ENCODE peak calls at places on chromosomes 1 and 21, in five cellular contexts. F is CD8-positive, alpha-beta T cell; V is heart left ventricle; I is mesendoderm; K is kidney epithelial cell. Z is an unnamed sample.

GRCh38 chr1:43232071-43232470 is 37.7 kb upstream of the TMEM125 start:
- DNase-seq in F (no peak), V (no peak), I (peak; percentile 52), K (no peak), Z (no peak)

GRCh38 chr1:68600049-68600661 is 103.3 kb upstream of the DEPDC1 start:
- DNase-seq in F (no peak), V (no peak), I (peak; percentile 80), K (no peak), Z (peak; percentile 20)

GRCh38 chr1:183296782-183297181 is 110.7 kb downstream of the LAMC2 start:
- DNase-seq in F (no peak), V (no peak), I (no peak), K (no peak), Z (no peak)

GRCh38 chr1:19644422-19644760 is 280 bp downstream of the NBL1 start:
- DNase-seq in F (no peak), V (no peak), I (no peak), K (no peak), Z (no peak)

GRCh38 chr1:221035680-221036153 is 156.5 kb downstream of the HLX start:
- DNase-seq in F (no peak), V (no peak), I (peak; percentile 75), K (no peak), Z (no peak)

GRCh38 chr1:5835179-5835562 is 157.1 kb downstream of the NPHP4 start:
- DNase-seq in F (no peak), V (no peak), I (no peak), K (no peak), Z (no peak)

GRCh38 chr1:188359315-188359714 is 1530.6 kb downstream of the PLA2G4A start:
- DNase-seq in F (no peak), V (no peak), I (no peak), K (no peak), Z (peak; percentile 41)

GRCh38 chr1:243496173-243496553 is 240.3 kb downstream of the SDCCAG8 start:
- DNase-seq in F (no peak), V (peak; percentile 61), I (no peak), K (no peak), Z (no peak)

GRCh38 chr1:246012271-246012854 is 494.7 kb downstream of the SMYD3 start:
- DNase-seq in F (no peak), V (no peak), I (peak; percentile 67), K (peak; percentile 16), Z (no peak)

GRCh38 chr1:162248854-162249535 is 127.7 kb downstream of the SPATA46 start:
- DNase-seq in F (no peak), V (no peak), I (peak; percentile 72), K (no peak), Z (no peak)

GRCh38 chr21:42505090-42505726 is 8.4 kb upstream of the SLC37A1 start:
- DNase-seq in F (no peak), V (no peak), I (no peak), K (no peak), Z (no peak)

GRCh38 chr1:110878993-110879392 is 6.0 kb downstream of the CD53 start:
- DNase-seq in F (no peak), V (no peak), I (no peak), K (no peak), Z (no peak)

GRCh38 chr1:110877364-110877763 is 4.4 kb downstream of the CD53 start:
- DNase-seq in F (no peak), V (no peak), I (no peak), K (no peak), Z (no peak)

GRCh38 chr1:110877776-110878175 is 4.8 kb downstream of the CD53 start:
- DNase-seq in F (no peak), V (no peak), I (no peak), K (no peak), Z (no peak)

GRCh38 chr1:110879758-110880606 is 7.0 kb downstream of the CD53 start:
- DNase-seq in F (peak; percentile 62), V (no peak), I (no peak), K (no peak), Z (no peak)

GRCh38 chr1:110880708-110881374 is 7.9 kb downstream of the CD53 start:
- DNase-seq in F (peak; percentile 61), V (no peak), I (no peak), K (no peak), Z (no peak)
- H3K4me3 ChIP-seq in F (peak overlapping the region; percentile 0), V (no peak overlapping the region), I (no peak overlapping the region), K (no peak overlapping the region), Z (no peak overlapping the region)

DNA sequence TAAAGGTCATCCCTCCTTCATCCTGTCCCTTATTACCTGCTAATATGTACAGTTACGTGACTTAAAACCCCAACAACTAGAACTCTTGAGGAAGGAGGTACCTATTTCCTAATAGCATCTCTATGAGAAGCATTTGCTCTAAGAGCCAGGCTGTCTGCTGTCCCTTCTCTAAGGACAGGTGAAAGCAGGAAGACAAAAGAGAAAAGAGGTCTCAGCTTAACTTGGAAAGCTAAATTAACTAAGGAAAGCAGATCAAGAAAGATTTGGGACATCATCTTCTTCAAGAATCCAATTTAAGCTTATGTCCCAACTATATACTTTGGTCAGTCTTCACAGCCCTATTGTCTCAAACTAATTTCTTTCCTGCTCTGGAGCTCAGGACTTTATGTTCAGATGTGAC is 2.9 kb downstream of the EGLN1 start:
- DNase-seq in F (no peak), V (no peak), I (no peak), K (no peak), Z (no peak)
- H3K4me3 ChIP-seq in F (peak overlapping the region; percentile 12), V (peak overlapping the region; percentile 84), I (no peak overlapping the region), K (peak overlapping the region; percentile 91), Z (peak overlapping the region; percentile 49)

GRCh38 chr1:2298685-2299673 is 70.9 kb downstream of the SKI start:
- DNase-seq in F (no peak), V (peak; percentile 86), I (no peak), K (no peak), Z (no peak)

GRCh38 chr1:2301607-2302291 is 73.6 kb downstream of the SKI start:
- DNase-seq in F (no peak), V (no peak), I (no peak), K (no peak), Z (no peak)

GRCh38 chr1:2300004-2300771 is 72.1 kb downstream of the SKI start:
- DNase-seq in F (peak; percentile 80), V (no peak), I (peak; percentile 59), K (no peak), Z (no peak)

GRCh38 chr1:2302292-2302925 is 74.3 kb downstream of the SKI start:
- DNase-seq in F (no peak), V (peak; percentile 19), I (no peak), K (no peak), Z (no peak)

DNA sequence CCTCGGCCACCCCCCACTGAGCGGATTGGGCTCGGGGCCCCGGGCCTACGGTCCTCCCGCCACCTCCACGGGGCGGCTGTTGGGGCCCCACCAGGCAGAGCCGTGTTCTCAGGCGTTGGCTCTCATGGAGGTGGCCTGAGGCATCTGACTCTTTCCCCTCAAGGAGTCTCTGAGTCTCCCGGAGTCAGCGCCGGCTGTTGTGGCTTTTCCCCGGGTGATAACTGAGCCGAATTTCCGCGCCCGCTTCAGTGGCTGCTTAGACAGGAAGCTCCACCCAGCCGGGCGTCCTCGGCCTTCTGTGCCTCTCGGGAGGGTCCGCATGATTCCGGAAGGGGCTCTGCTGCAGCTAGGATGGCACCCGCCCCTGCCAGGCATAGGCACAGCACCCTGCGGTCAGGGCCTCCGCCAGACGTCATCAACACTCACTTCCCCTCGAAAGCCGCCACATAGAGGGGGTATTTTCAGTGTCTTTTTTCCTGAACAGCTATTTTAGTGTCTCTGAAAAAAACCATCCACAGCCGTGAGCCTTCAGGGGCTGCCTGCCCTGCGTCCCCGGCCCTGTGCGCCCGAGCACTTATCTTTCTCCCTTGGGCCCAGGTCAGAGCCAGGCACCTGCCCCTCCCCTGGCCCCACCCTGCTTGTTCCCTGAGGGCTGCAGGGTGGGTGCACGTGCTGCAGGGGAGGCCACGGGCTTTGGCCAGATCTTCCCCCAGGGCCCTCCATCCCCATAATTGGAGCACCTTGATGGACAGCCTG is 72.9 kb downstream of the SKI start:
- DNase-seq in F (peak; percentile 96), V (peak; percentile 93), I (no peak), K (no peak), Z (peak; percentile 54)
- H3K4me3 ChIP-seq in F (peak overlapping the region; percentile 65), V (peak overlapping the region; percentile 32), I (no peak overlapping the region), K (no peak overlapping the region), Z (no peak overlapping the region)

GRCh38 chr1:165856606-165857005 is 29.2 kb downstream of the UCK2 start:
- DNase-seq in F (no peak), V (no peak), I (no peak), K (no peak), Z (no peak)
- H3K4me3 ChIP-seq in F (no peak overlapping the region), V (no peak overlapping the region), I (no peak overlapping the region), K (no peak overlapping the region), Z (no peak overlapping the region)

DNA sequence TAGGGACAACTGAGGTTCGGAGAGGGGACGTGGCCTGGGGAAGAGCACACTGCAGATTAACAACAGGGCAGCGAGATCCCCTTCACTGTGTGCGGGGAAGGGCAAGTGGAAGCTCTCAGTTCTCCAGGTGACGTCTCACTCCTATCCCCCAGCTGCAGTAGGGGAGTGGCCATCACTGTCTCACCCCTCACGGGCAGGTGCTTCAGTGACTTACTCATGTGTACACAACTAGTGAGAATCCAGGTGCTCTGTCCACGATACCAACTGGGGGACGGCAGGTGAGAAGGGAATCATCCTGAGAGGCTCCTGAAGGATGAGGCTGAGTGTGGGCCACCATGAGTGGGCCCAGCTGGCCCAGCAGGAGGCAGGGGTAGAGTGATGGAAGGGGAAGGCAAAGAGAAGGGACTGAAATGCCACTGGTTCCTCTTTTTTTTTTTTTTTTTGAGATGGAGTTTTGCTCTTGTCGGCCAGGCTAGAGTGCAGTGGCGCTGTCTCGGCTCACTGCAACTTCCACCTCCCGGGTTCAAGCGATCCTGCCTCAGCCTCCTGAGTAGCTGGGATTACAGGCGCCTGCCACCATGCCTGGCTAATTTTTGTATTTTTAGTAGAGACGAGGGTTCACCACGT is 25.9 kb downstream of the RHBG start:
- DNase-seq in F (no peak), V (no peak), I (no peak), K (no peak), Z (no peak)
- H3K4me3 ChIP-seq in F (no peak overlapping the region), V (no peak overlapping the region), I (no peak overlapping the region), K (no peak overlapping the region), Z (no peak overlapping the region)

GRCh38 chr21:46456750-46457149 is 1.9 kb upstream of the DIP2A start:
- DNase-seq in F (no peak), V (no peak), I (no peak), K (no peak), Z (no peak)
- H3K4me3 ChIP-seq in F (no peak overlapping the region), V (no peak overlapping the region), I (no peak overlapping the region), K (no peak overlapping the region), Z (no peak overlapping the region)

Z was measured in body of pancreas.